ENCODE peak calls at places on chromosomes 13 and 19, in five cellular contexts. C is stimulated activated CD8-positive, alpha-beta memory T cell treated with anti-CD3 and anti-CD28 coated beads, Interleukin-2, amount 100 ng/mL, for 1 hour; W is small intestine; F is ascending aorta; U is HCT116. H is an unnamed sample.

GRCh38 chr19:12783226-12783848 is 7.9 kb upstream of the JUNB start:
- DNase-seq in C (no peak), W (no peak), F (no peak), U (no peak), H (no peak)

GRCh38 chr13:47908200-47908902 is 92.7 kb downstream of the SUCLA2 start:
- DNase-seq in C (no peak), W (no peak), F (no peak), U (no peak), H (no peak)

GRCh38 chr19:16347706-16348105 is 23.1 kb downstream of the KLF2 start:
- DNase-seq in C (no peak), W (no peak), F (no peak), U (no peak), H (no peak)

GRCh38 chr19:18839465-18840287 is 7.9 kb downstream of the UPF1 start:
- DNase-seq in C (no peak), W (peak; percentile 55), F (no peak), U (no peak), H (no peak)

GRCh38 chr19:56117376-56117884 is 3.7 kb downstream of the ZNF787 start:
- DNase-seq in C (no peak), W (no peak), F (no peak), U (no peak), H (no peak)

GRCh38 chr13:75877092-75877491 is 241.0 kb downstream of the LMO7 start:
- DNase-seq in C (no peak), W (no peak), F (no peak), U (no peak), H (no peak)

GRCh38 chr19:45933759-45934158 is 19.2 kb upstream of the NANOS2 start:
- DNase-seq in C (no peak), W (no peak), F (no peak), U (no peak), H (no peak)

GRCh38 chr13:36872621-36873020 is 47.4 kb downstream of the SMAD9 start:
- DNase-seq in C (no peak), W (no peak), F (no peak), U (no peak), H (no peak)

GRCh38 chr13:109881347-109881725 is 95.0 kb upstream of the IRS2 start:
- DNase-seq in C (no peak), W (no peak), F (no peak), U (no peak), H (no peak)

GRCh38 chr19:43779820-43780219 is 953 bp downstream of the KCNN4 start:
- DNase-seq in C (no peak), W (no peak), F (no peak), U (no peak), H (no peak)

GRCh38 chr13:74647991-74648390 is 513.8 kb upstream of the KLF12 start:
- DNase-seq in C (no peak), W (no peak), F (no peak), U (no peak), H (no peak)

GRCh38 chr19:28727133-28727834 is 485.7 kb downstream of the UQCRFS1 start:
- DNase-seq in C (no peak), W (no peak), F (no peak), U (no peak), H (no peak)

GRCh38 chr19:3950871-3951861 is 18.3 kb downstream of the NMRK2 start:
- DNase-seq in C (no peak), W (no peak), F (no peak), U (no peak), H (peak; percentile 92)

GRCh38 chr19:36032251-36033104 is at the start of gene CLIP3:
- DNase-seq in C (no peak), W (no peak), F (peak; percentile 12), U (no peak), H (no peak)

GRCh38 chr13:82717249-82717648 is 1165.0 kb downstream of the SLITRK1 start:
- DNase-seq in C (no peak), W (no peak), F (no peak), U (no peak), H (no peak)

GRCh38 chr19:48940902-48941301 is 7.4 kb downstream of the DHDH start:
- DNase-seq in C (no peak), W (no peak), F (no peak), U (no peak), H (no peak)

GRCh38 chr13:44854264-44855060 is 134.8 kb downstream of the NUFIP1 start:
- DNase-seq in C (no peak), W (peak; percentile 85), F (no peak), U (no peak), H (peak; percentile 96)

GRCh38 chr19:11420894-11421606 is 1.9 kb upstream of the RGL3 start:
- DNase-seq in C (no peak), W (no peak), F (no peak), U (no peak), H (no peak)

GRCh38 chr19:16076958-16077611 is 790 bp downstream of the TPM4 start:
- DNase-seq in C (no peak), W (peak; percentile 54), F (no peak), U (no peak), H (no peak)

GRCh38 chr13:27339299-27339698 is 68.7 kb downstream of the RASL11A start:
- DNase-seq in C (no peak), W (peak; percentile 71), F (no peak), U (peak; percentile 78), H (no peak)